ENCODE peak calls at places on chromosomes 11 and 22, in four cellular contexts. I is NCI-H748 treated with DMSO at 0.1 percent for 48 hours; B is stimulated activated CD8-positive, alpha-beta memory T cell treated with anti-CD3 and anti-CD28 coated beads, Interleukin-15, amount 100 ng/mL, for 4 hours; A is HS-27A. W is an unnamed sample.

GRCh38 chr11:130718118-130718517 is 198.2 kb downstream of the SNX19 start:
- DNase-seq in I (no peak), B (no peak), A (no peak), W (no peak)

GRCh38 chr11:64100345-64100744 is 64.6 kb downstream of the FLRT1 start:
- DNase-seq in I (no peak), B (no peak), A (no peak), W (no peak)

GRCh38 chr22:24421428-24421931 is 5.9 kb upstream of the ADORA2A start:
- DNase-seq in I (no peak), B (no peak), A (no peak), W (no peak)

GRCh38 chr22:31279821-31280496 is 12.3 kb downstream of the PIK3IP1 start:
- DNase-seq in I (no peak), B (no peak), A (no peak), W (no peak)

GRCh38 chr11:45859661-45860140 is 12.4 kb downstream of the CRY2 start:
- DNase-seq in I (no peak), B (no peak), A (peak; percentile 45), W (no peak)

GRCh38 chr11:14041040-14041439 is 78.5 kb downstream of the SPON1 start:
- DNase-seq in I (no peak), B (no peak), A (no peak), W (no peak)

GRCh38 chr11:64887757-64888405 is 9.5 kb upstream of the EHD1 start:
- DNase-seq in I (peak; percentile 26), B (peak; percentile 58), A (no peak), W (no peak)

GRCh38 chr11:103202048-103202651 is 92.9 kb downstream of the DYNC2H1 start:
- DNase-seq in I (peak; percentile 7), B (no peak), A (no peak), W (no peak)

GRCh38 chr11:44613081-44613628 is 47.7 kb downstream of the CD82 start:
- DNase-seq in I (no peak), B (no peak), A (no peak), W (no peak)

GRCh38 chr11:16193897-16194381 is 162.4 kb downstream of the SOX6 start:
- DNase-seq in I (no peak), B (no peak), A (no peak), W (no peak)

GRCh38 chr11:123083623-123084029 is 21.7 kb upstream of the HSPA8 start:
- DNase-seq in I (peak; percentile 19), B (no peak), A (peak; percentile 55), W (peak; percentile 91)

GRCh38 chr11:103091810-103092524 is at the start of gene DCUN1D5:
- DNase-seq in I (peak; percentile 57), B (peak; percentile 92), A (peak; percentile 54), W (peak; percentile 74)

GRCh38 chr22:23192133-23192532 is 11.8 kb downstream of the BCR start:
- DNase-seq in I (peak; percentile 75), B (no peak), A (no peak), W (no peak)

GRCh38 chr11:129530154-129530895 is 154.7 kb downstream of the BARX2 start:
- DNase-seq in I (no peak), B (no peak), A (no peak), W (no peak)

GRCh38 chr11:1542267-1542666 is 29.8 kb downstream of the DUSP8 start:
- DNase-seq in I (no peak), B (no peak), A (no peak), W (no peak)

GRCh38 chr22:48923909-48924475 is 903.7 kb downstream of the BRD1 start:
- DNase-seq in I (no peak), B (no peak), A (no peak), W (no peak)

GRCh38 chr11:103541186-103541795 is 432.1 kb downstream of the DYNC2H1 start:
- DNase-seq in I (no peak), B (no peak), A (no peak), W (no peak)

GRCh38 chr11:23723861-23724260 is 773.0 kb upstream of the LUZP2 start:
- DNase-seq in I (no peak), B (no peak), A (no peak), W (peak; percentile 23)

GRCh38 chr22:45534339-45535192 is 31.9 kb downstream of the FBLN1 start:
- DNase-seq in I (peak; percentile 49), B (no peak), A (no peak), W (no peak)

GRCh38 chr11:65736810-65737209 is 16.2 kb upstream of the RNASEH2C start:
- DNase-seq in I (no peak), B (no peak), A (no peak), W (no peak)

GRCh38 chr11:114075891-114076441 is 16.5 kb downstream of the ZBTB16 start:
- DNase-seq in I (no peak), B (no peak), A (no peak), W (no peak)

GRCh38 chr11:129251067-129251466 is 58.9 kb upstream of the ARHGAP32 start:
- DNase-seq in I (no peak), B (no peak), A (no peak), W (peak; percentile 19)

GRCh38 chr11:67262731-67263675 is 3.3 kb upstream of the GRK2 start:
- DNase-seq in I (peak; percentile 76), B (no peak), A (peak; percentile 68), W (peak; percentile 56)

GRCh38 chr11:10606536-10607208 is 38.2 kb upstream of the LYVE1 start:
- DNase-seq in I (no peak), B (no peak), A (no peak), W (no peak)

GRCh38 chr11:46348986-46349401 is 1.7 kb downstream of the DGKZ start:
- DNase-seq in I (no peak), B (no peak), A (no peak), W (no peak)

GRCh38 chr11:103998826-103999390 is 37.5 kb upstream of the DDI1 start:
- DNase-seq in I (no peak), B (no peak), A (no peak), W (no peak)